ENCODE peak calls at places on chromosome 7, in ten cellular contexts. M, G, F, H, J, U, Y, S, B and T are unnamed samples.

GRCh38 chr7:148733496-148733895 is 34.8 kb downstream of the CUL1 start:
- DNase-seq in F (no peak), M (no peak), G (no peak), J (no peak), H (no peak), B (no peak), Y (no peak), S (no peak), U (no peak), T (no peak)

GRCh38 chr7:43781726-43782607 is 23.5 kb downstream of the BLVRA start:
- DNase-seq in J (peak), H (no peak), G (no peak), S (peak), F (no peak), M (no peak), U (peak), B (no peak), Y (peak), T (peak)

GRCh38 chr7:13007331-13007730 is 319.9 kb downstream of the ARL4A start:
- DNase-seq in J (no peak), F (no peak), G (no peak), Y (no peak), B (no peak), M (no peak), S (no peak), H (no peak), U (no peak), T (no peak)

GRCh38 chr7:1422512-1423265 is 36.6 kb downstream of the MICALL2 start:
- DNase-seq in M (no peak), S (no peak), H (peak), F (no peak), Y (no peak), G (no peak), U (no peak), B (no peak), J (no peak), T (no peak)

GRCh38 chr7:107622937-107623336 is 37.7 kb upstream of the SLC26A4 start:
- DNase-seq in G (no peak), F (no peak), S (no peak), M (no peak), Y (no peak), U (no peak), H (no peak), J (no peak), B (no peak), T (no peak)

GRCh38 chr7:128459394-128459878 is 3.8 kb downstream of the HILPDA start:
- DNase-seq in H (peak), B (peak), J (peak), F (peak), Y (peak), U (peak), S (no peak), G (peak), M (peak), T (no peak)

GRCh38 chr7:95295399-95295798 is 28.9 kb downstream of the PON1 start:
- DNase-seq in J (peak), M (no peak), Y (no peak), S (no peak), G (no peak), B (no peak), F (no peak), U (no peak), H (peak), T (no peak)

GRCh38 chr7:29435167-29435566 is 128.5 kb upstream of the PRR15 start:
- DNase-seq in U (no peak), S (no peak), J (no peak), B (no peak), M (no peak), G (no peak), Y (no peak), H (no peak), F (no peak), T (no peak)

GRCh38 chr7:96734343-96734742 is 24.7 kb upstream of the SEM1 start:
- DNase-seq in J (no peak), B (no peak), G (no peak), M (no peak), U (no peak), S (no peak), H (no peak), F (no peak), Y (no peak), T (no peak)

GRCh38 chr7:20488850-20489249 is 126.6 kb upstream of the ABCB5 start:
- DNase-seq in U (no peak), Y (no peak), B (no peak), F (no peak), J (no peak), S (no peak), H (no peak), M (no peak), G (no peak), T (no peak)

GRCh38 chr7:107838816-107839584 is 36.0 kb upstream of the SLC26A3 start:
- DNase-seq in U (no peak), M (no peak), B (no peak), F (no peak), J (no peak), H (no peak), G (no peak), S (no peak), Y (no peak), T (no peak)

GRCh38 chr7:105808703-105809590 is 67.5 kb downstream of the ATXN7L1 start:
- DNase-seq in H (no peak), B (peak), S (no peak), U (peak), Y (peak), G (peak), F (peak), M (peak), J (peak), T (no peak)

GRCh38 chr7:85522070-85522469 is 335.2 kb upstream of the SEMA3D start:
- DNase-seq in H (no peak), Y (no peak), B (no peak), M (no peak), U (no peak), S (no peak), F (no peak), G (no peak), J (no peak), T (no peak)

GRCh38 chr7:146150153-146150552 is 33.6 kb downstream of the CNTNAP2 start:
- DNase-seq in M (no peak), G (no peak), B (no peak), J (peak), H (no peak), Y (no peak), F (no peak), S (no peak), U (no peak), T (peak)

GRCh38 chr7:25985196-25985595 is 166.8 kb upstream of the NFE2L3 start:
- DNase-seq in Y (no peak), M (no peak), U (no peak), B (no peak), S (no peak), F (no peak), H (no peak), G (no peak), J (no peak), T (no peak)

GRCh38 chr7:51899611-51900010 is 583.0 kb upstream of the COBL start:
- DNase-seq in B (no peak), U (no peak), S (no peak), F (no peak), M (no peak), G (no peak), J (no peak), Y (no peak), H (no peak), T (no peak)

GRCh38 chr7:85776691-85777363 is 590.0 kb upstream of the SEMA3D start:
- DNase-seq in M (no peak), J (no peak), U (no peak), Y (no peak), G (no peak), F (no peak), S (no peak), H (peak), B (no peak), T (peak)

GRCh38 chr7:131546583-131547111 is 9.8 kb downstream of the PODXL start:
- DNase-seq in J (peak), F (peak), B (peak), U (no peak), Y (no peak), H (no peak), G (no peak), S (no peak), M (no peak), T (no peak)

GRCh38 chr7:47186316-47186715 is 395.6 kb downstream of the TNS3 start:
- DNase-seq in H (no peak), G (no peak), J (no peak), B (no peak), Y (no peak), S (no peak), M (no peak), F (no peak), U (no peak), T (no peak)

GRCh38 chr7:161786-162185 is 30.6 kb upstream of the FAM20C start:
- DNase-seq in H (no peak), M (peak), Y (no peak), B (no peak), S (no peak), J (no peak), U (no peak), G (no peak), F (no peak), T (no peak)

GRCh38 chr7:12067156-12067831 is 143.8 kb upstream of the TMEM106B start:
- DNase-seq in M (no peak), J (peak), B (peak), S (peak), G (peak), U (peak), F (peak), H (peak), Y (peak), T (peak)

GRCh38 chr7:107057474-107057833 is 12.9 kb downstream of the PRKAR2B start:
- DNase-seq in Y (no peak), F (no peak), H (no peak), G (no peak), S (no peak), J (no peak), U (no peak), M (no peak), B (no peak), T (no peak)

GRCh38 chr7:20200965-20201364 is 16.2 kb downstream of the MACC1 start:
- DNase-seq in H (no peak), Y (no peak), G (no peak), F (no peak), S (no peak), J (no peak), M (no peak), U (no peak), B (no peak), T (no peak)

GRCh38 chr7:101618916-101619315 is 10.2 kb downstream of the MYL10 start:
- DNase-seq in M (no peak), G (no peak), H (no peak), F (no peak), S (no peak), U (no peak), B (no peak), J (no peak), Y (no peak), T (no peak)

GRCh38 chr7:95916573-95917371 is 144.4 kb downstream of the DYNC1I1 start:
- DNase-seq in J (peak), U (peak), G (peak), Y (peak), S (peak), H (peak), M (peak), F (peak), B (peak), T (peak)

GRCh38 chr7:1608318-1608717 is 38.5 kb upstream of the PSMG3 start:
- DNase-seq in S (no peak), J (no peak), M (peak), F (no peak), B (no peak), H (no peak), G (no peak), Y (no peak), U (no peak), T (no peak)

GRCh38 chr7:379456-380225 is 89.7 kb downstream of the FOXL3 start:
- DNase-seq in U (no peak), G (no peak), S (no peak), F (no peak), M (peak), J (no peak), H (peak), B (peak), Y (peak), T (no peak)